ENCODE peak calls at places on chromosomes 16 and 17, in nine cellular contexts. Q, E, B, Y, H, O, S, N and M are unnamed samples. For H3K9me3, the result is how much of the 10 kb centered on the place peaks cover.

GRCh38 chr16:25010542-25010941 is 4.6 kb downstream of the ARHGAP17 start:
- DNase-seq in O (no peak), S (no peak), Y (no peak), E (no peak), N (no peak), H (no peak), Q (no peak), B (no peak), M (no peak)

GRCh38 chr17:40452074-40452787 is 9.0 kb downstream of the IGFBP4 start:
- DNase-seq in Y (no peak), O (no peak), H (no peak), B (peak), N (peak), E (no peak), Q (no peak), S (no peak), M (no peak)

GRCh38 chr17:63116967-63117366 is 150.9 kb downstream of the TANC2 start:
- DNase-seq in Y (no peak), S (no peak), E (peak), Q (no peak), H (no peak), B (no peak), O (no peak), N (peak), M (no peak)

GRCh38 chr17:40726919-40727318 is 23.4 kb upstream of the KRT24 start:
- DNase-seq in Y (no peak), N (no peak), E (peak), S (no peak), B (no peak), O (no peak), H (no peak), Q (no peak), M (no peak)

GRCh38 chr17:2393184-2393953 is 7.5 kb downstream of the MNT start:
- DNase-seq in N (peak), O (peak), S (peak), H (no peak), Q (peak), E (peak), Y (peak), B (peak), M (no peak)

GRCh38 chr16:89599451-89599858 is 14.0 kb upstream of the DPEP1 start:
- DNase-seq in H (no peak), Q (no peak), O (peak), Y (no peak), N (no peak), B (no peak), E (no peak), S (peak), M (no peak)

GRCh38 chr17:51372345-51373004 is 112.1 kb downstream of the UTP18 start:
- DNase-seq in Y (no peak), N (no peak), Q (no peak), E (peak), H (peak), O (peak), B (peak), S (no peak), M (no peak)

GRCh38 chr16:55072976-55073375 is 142.3 kb downstream of the IRX5 start:
- DNase-seq in Y (no peak), O (no peak), B (no peak), Q (no peak), E (no peak), S (no peak), H (no peak), N (no peak), M (no peak)

GRCh38 chr16:78504391-78504945 is 405.0 kb downstream of the WWOX start:
- DNase-seq in S (no peak), Y (no peak), E (no peak), Q (peak), N (no peak), O (peak), H (no peak), B (peak), M (no peak)

GRCh38 chr17:66087073-66087472 is 104.9 kb downstream of the CEP112 start:
- DNase-seq in O (no peak), S (no peak), N (no peak), E (no peak), B (no peak), Y (no peak), Q (no peak), H (no peak), M (no peak)

GRCh38 chr16:75298252-75298651 is 46.8 kb upstream of the BCAR1 start:
- DNase-seq in O (no peak), N (no peak), E (no peak), Q (no peak), S (no peak), Y (no peak), B (no peak), H (no peak), M (no peak)

GRCh38 chr16:2964416-2965223 is 545 bp downstream of the KREMEN2 start:
- DNase-seq in B (no peak), S (peak), H (no peak), Q (no peak), E (peak), N (peak), O (peak), Y (no peak), M (no peak)

GRCh38 chr16:83899272-83899897 is 470 bp downstream of the MLYCD start:
- DNase-seq in O (peak), B (peak), N (peak), S (peak), Q (peak), Y (peak), H (no peak), E (peak), M (no peak)

GRCh38 chr17:4678448-4679026 is 25.4 kb downstream of the PELP1 start:
- DNase-seq in Q (no peak), B (no peak), O (no peak), E (peak), H (no peak), Y (no peak), S (no peak), N (no peak), M (no peak)

GRCh38 chr16:3984111-3985060 is 103.9 kb upstream of the CREBBP start:
- DNase-seq in E (no peak), N (peak), S (no peak), B (no peak), O (no peak), Y (no peak), H (no peak), Q (no peak), M (no peak)

GRCh38 chr17:81034168-81034777 is 678 bp upstream of the BAIAP2 start:
- DNase-seq in O (no peak), H (no peak), N (no peak), B (no peak), E (no peak), S (no peak), Y (no peak), Q (no peak), M (no peak)

GRCh38 chr16:17519556-17519955 is 48.8 kb upstream of the XYLT1 start:
- DNase-seq in B (no peak), E (no peak), S (no peak), H (no peak), Y (no peak), N (no peak), O (no peak), Q (no peak), M (no peak)

GRCh38 chr17:58242171-58242784 is 3.9 kb downstream of the LPO start:
- DNase-seq in O (no peak), Q (no peak), B (no peak), H (no peak), E (no peak), Y (no peak), S (no peak), N (no peak), M (no peak)

GRCh38 chr16:12257926-12258561 is 281.5 kb downstream of the SNX29 start:
- DNase-seq in E (peak), Y (no peak), O (peak), Q (no peak), H (no peak), B (no peak), N (no peak), S (no peak), M (no peak)

GRCh38 chr17:21218831-21219380 is 4.9 kb upstream of the TMEM11 start:
- DNase-seq in B (no peak), N (no peak), O (peak), H (no peak), E (no peak), Y (no peak), Q (no peak), S (no peak), M (no peak)

GRCh38 chr16:67283039-67283825 is 3.9 kb downstream of the PLEKHG4 start:
- DNase-seq in N (no peak), B (no peak), S (no peak), H (no peak), E (no peak), Q (no peak), O (no peak), Y (no peak), M (no peak)

GRCh38 chr16:65989861-65990260 is 376.6 kb upstream of the CDH5 start:
- DNase-seq in H (no peak), S (no peak), Q (no peak), O (no peak), E (no peak), B (no peak), N (no peak), Y (no peak), M (no peak)

GRCh38 chr16:71635632-71636031 is 9.6 kb downstream of the MARVELD3 start:
- DNase-seq in Q (no peak), H (no peak), E (no peak), B (no peak), N (no peak), Y (no peak), O (no peak), S (no peak), M (no peak)

GRCh38 chr16:56247018-56247417 is 55.7 kb downstream of the GNAO1 start:
- DNase-seq in E (no peak), O (no peak), Q (no peak), B (no peak), Y (no peak), N (no peak), S (no peak), H (no peak), M (no peak)

GRCh38 chr16:4626396-4626795 is 1.8 kb downstream of the MGRN1 start:
- DNase-seq in S (no peak), B (no peak), N (no peak), H (no peak), E (no peak), Y (no peak), O (no peak), Q (no peak), M (no peak)

GRCh38 chr17:59353106-59353854 is 21.8 kb downstream of the YPEL2 start:
- DNase-seq in Q (no peak), S (no peak), B (no peak), O (no peak), E (no peak), N (no peak), Y (no peak), H (no peak), M (no peak)

GRCh38 chr17:35577826-35578194 is 561 bp downstream of the PEX12 start:
- DNase-seq in Q (no peak), Y (no peak), B (no peak), O (peak), S (peak), E (peak), N (no peak), H (no peak), M (no peak)

GRCh38 chr17:6575596-6575988 is 19.2 kb upstream of the PITPNM3 start:
- DNase-seq in S (no peak), N (no peak), H (no peak), Q (no peak), O (no peak), E (no peak), B (no peak), Y (no peak), M (no peak)
- H3K27ac ChIP-seq in S (no peak), N (peak), H (no peak), Q (no peak), O (no peak), E (no peak), B (no peak), Y (peak), M (no peak)

GRCh38 chr16:52852978-52853377 is 199.7 kb downstream of the CHD9NB start:
- DNase-seq in N (peak), Q (no peak), Y (no peak), B (no peak), H (no peak), O (no peak), S (no peak), E (no peak), M (no peak)
- H3K9me3 ChIP-seq in N (under half), Q (under half), Y (under half), B (under half), H (under half), O (under half), S (under half), E (under half), M (under half)

DNA sequence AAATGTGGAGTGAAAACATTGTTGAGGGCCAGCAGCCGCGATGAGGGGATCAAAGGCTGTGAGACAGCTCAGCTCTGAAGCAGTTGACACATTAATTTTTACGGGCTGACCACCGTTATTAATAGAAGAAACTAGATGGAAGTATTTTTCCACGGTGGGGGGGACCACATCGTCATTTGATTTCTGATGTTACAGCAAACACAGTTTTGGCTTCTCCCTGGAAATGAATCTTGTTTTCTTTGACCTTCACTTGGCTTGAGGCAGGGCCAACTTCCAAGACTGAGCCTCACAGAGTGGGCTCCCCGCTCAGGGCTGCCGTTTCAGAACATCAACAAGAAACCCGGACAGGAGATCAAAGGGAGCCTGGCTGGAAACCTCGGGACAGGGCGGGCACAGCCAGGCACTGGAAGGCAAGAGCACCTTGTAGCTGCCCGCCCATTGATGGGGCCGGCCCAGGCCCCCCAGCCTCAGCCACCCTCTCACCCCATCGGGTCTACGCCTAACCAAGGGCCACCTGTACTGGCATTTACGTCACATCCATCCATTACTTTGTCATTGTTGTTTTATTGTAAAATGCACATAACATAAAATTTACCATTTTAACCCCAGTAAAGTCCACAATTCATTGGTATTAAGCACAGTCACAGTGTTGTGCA is 124.6 kb downstream of the C16orf95 start:
- DNase-seq in O (no peak), B (no peak), Y (no peak), Q (no peak), E (no peak), H (no peak), N (no peak), S (no peak), M (no peak)
- H3K27ac ChIP-seq in O (no peak), B (no peak), Y (no peak), Q (no peak), E (no peak), H (no peak), N (no peak), S (no peak), M (no peak)

DNA sequence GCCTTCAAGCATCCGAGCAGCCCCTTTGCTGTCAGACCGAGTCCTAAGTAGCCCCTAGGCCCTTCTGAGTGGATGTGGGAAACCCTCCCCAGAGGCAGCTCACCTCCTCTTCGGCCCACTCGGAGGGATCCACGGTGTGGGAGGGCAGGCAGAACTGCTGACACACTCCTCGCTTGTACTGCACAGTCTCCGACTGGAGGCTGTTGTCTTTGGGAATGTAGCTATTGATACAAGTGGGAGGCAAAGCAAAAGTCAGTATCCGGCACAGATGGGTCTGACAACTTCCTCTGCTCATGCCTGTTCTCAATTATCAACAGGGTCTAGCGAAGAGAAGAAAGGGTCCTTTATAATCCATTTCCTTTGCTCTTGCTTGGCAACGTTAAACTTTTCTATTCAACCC is 25.9 kb upstream of the FOXJ1 start:
- DNase-seq in B (no peak), N (no peak), H (no peak), E (no peak), Y (no peak), O (no peak), Q (no peak), S (no peak), M (no peak)
- H3K9me3 ChIP-seq in B (under half), N (under half), H (under half), E (under half), Y (under half), O (under half), Q (under half), S (under half), M (under half)

GRCh38 chr17:75614556-75615270 is 18.5 kb upstream of the SMIM5 start:
- DNase-seq in B (no peak), Q (no peak), O (no peak), Y (no peak), S (no peak), H (no peak), N (no peak), E (no peak), M (no peak)

GRCh38 chr17:75612906-75613626 is 20.2 kb upstream of the SMIM5 start:
- DNase-seq in Y (no peak), O (no peak), Q (no peak), H (no peak), B (peak), N (no peak), S (no peak), E (no peak), M (no peak)

GRCh38 chr17:75610103-75610984 is 22.7 kb downstream of the MYO15B start:
- DNase-seq in H (no peak), N (peak), S (no peak), Q (no peak), O (peak), E (no peak), Y (no peak), B (no peak), M (no peak)

GRCh38 chr17:75614006-75614405 is 19.2 kb upstream of the SMIM5 start:
- DNase-seq in Y (no peak), E (no peak), H (no peak), O (no peak), N (no peak), Q (no peak), B (peak), S (no peak), M (no peak)

GRCh38 chr17:75611746-75612437 is 21.3 kb upstream of the SMIM5 start:
- DNase-seq in E (no peak), S (no peak), B (no peak), H (no peak), O (peak), Y (no peak), N (no peak), Q (no peak), M (no peak)
- H3K27ac ChIP-seq in E (no peak), S (no peak), B (no peak), H (no peak), O (peak), Y (no peak), N (no peak), Q (no peak), M (no peak)

GRCh38 chr17:82948957-82949356 is 109.1 kb upstream of the ZNF750 start:
- DNase-seq in S (no peak), H (no peak), N (peak), Q (no peak), E (no peak), O (no peak), Y (no peak), B (no peak), M (no peak)
- H3K9me3 ChIP-seq in S (under half), H (under half), N (under half), Q (under half), E (under half), O (under half), Y (under half), B (under half), M (under half)

GRCh38 chr16:63628812-63629211 is 1493.1 kb downstream of the CDH11 start:
- DNase-seq in Q (no peak), N (no peak), E (no peak), B (no peak), Y (no peak), O (no peak), S (no peak), H (no peak), M (no peak)
- H3K27ac ChIP-seq in Q (no peak), N (no peak), E (no peak), B (no peak), Y (no peak), O (no peak), S (no peak), H (no peak), M (no peak)